ENCODE peak calls at places on chromosomes 7 and 10, in four cellular contexts. V is choroid plexus epithelial cell, C is chondrocyte, O is hepatocyte. Q is an unnamed sample.

GRCh38 chr10:97024181-97025073 is 161.3 kb downstream of the SLIT1 start:
- DNase-seq in V (peak), O (peak), C (peak), Q (no peak)

GRCh38 chr7:153320005-153320404 is 560.5 kb downstream of the ACTR3B start:
- DNase-seq in V (no peak), C (no peak), O (no peak), Q (no peak)

GRCh38 chr7:151717415-151717814 is 159.5 kb downstream of the PRKAG2 start:
- DNase-seq in O (no peak), C (no peak), V (no peak), Q (no peak)

GRCh38 chr10:87613766-87614165 is 45.9 kb upstream of the PAPSS2 start:
- DNase-seq in V (peak), O (no peak), C (no peak), Q (no peak)

GRCh38 chr7:155378959-155379871 is 78.7 kb upstream of the EN2 start:
- DNase-seq in O (no peak), C (peak), V (no peak), Q (no peak)

GRCh38 chr7:77913977-77914607 is 115.5 kb downstream of the PHTF2 start:
- DNase-seq in O (no peak), V (peak), C (no peak), Q (no peak)

GRCh38 chr7:47271749-47272148 is 310.2 kb downstream of the TNS3 start:
- DNase-seq in V (no peak), C (no peak), O (no peak), Q (no peak)

GRCh38 chr10:14263041-14263440 is 67.7 kb downstream of the FRMD4A start:
- DNase-seq in O (no peak), V (no peak), C (no peak), Q (no peak)

GRCh38 chr7:23981314-23981713 is 271.3 kb downstream of the STK31 start:
- DNase-seq in V (no peak), C (no peak), O (no peak), Q (no peak)

GRCh38 chr7:102167254-102167653 is 119.4 kb upstream of the SH2B2 start:
- DNase-seq in O (no peak), C (no peak), V (no peak), Q (no peak)

GRCh38 chr10:32646535-32646934 is 200.6 kb downstream of the CCDC7 start:
- DNase-seq in C (no peak), V (no peak), O (no peak), Q (no peak)

DNA sequence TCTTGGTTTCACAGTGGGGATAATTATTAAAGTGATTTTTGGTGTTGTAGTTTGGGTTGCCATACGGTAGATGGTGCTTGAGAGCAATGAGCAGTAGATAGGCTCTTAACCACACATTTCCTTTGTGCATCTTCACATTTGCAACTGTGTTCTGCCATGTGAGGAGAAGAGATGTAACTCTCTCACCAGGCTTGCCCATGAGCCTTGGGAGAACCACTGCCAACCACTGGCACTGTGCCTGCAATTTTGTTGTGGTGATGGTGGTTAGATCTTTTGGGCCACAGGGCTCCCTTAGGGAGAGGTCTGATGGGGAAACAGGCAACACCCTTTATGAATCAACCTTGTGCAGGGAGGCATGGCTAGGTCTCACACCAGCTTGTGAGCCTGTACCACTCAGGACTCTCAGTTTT is 204.3 kb downstream of the CCDC7 start:
- DNase-seq in O (no peak), C (no peak), V (peak), Q (no peak)
- TF ChIP-seq CTCF in O (no peak), C (no peak), V (no peak), Q (no peak)

DNA sequence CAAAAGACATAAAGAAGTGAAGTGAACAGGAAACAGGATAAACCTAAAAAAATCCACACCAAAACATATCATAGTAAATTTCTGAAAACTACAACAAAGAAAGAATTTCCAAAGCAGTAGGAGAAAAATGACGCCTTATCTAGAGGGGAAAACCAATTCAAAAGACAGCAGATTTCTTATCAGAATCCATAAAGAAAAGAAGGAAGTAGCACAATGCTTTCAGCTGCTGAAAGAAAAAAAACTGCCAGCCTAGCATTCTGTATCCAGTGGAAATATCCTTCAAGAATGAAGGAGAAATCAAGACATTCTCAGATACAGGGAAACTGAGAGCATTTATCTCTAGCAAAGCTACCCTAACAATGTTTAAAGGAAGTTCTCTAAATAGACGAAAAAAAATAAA is 37.8 kb downstream of the PDLIM1 start:
- DNase-seq in V (no peak), C (no peak), O (no peak), Q (no peak)
- TF ChIP-seq CTCF in V (no peak), C (no peak), O (no peak), Q (no peak)

GRCh38 chr10:102676916-102677315 is 32.6 kb downstream of the TRIM8 start:
- DNase-seq in C (no peak), V (no peak), O (no peak), Q (no peak)

GRCh38 chr10:102677736-102678354 is 33.6 kb downstream of the TRIM8 start:
- DNase-seq in C (no peak), V (no peak), O (no peak), Q (no peak)

GRCh38 chr10:102681696-102682095 is 32.5 kb downstream of the ARL3 start:
- DNase-seq in C (no peak), V (no peak), O (no peak), Q (no peak)

GRCh38 chr10:102675887-102676616 is 31.8 kb downstream of the TRIM8 start:
- DNase-seq in V (peak), O (peak), C (no peak), Q (no peak)

GRCh38 chr10:102678842-102679289 is 34.6 kb downstream of the TRIM8 start:
- DNase-seq in C (no peak), V (peak), O (peak), Q (peak)
- TF ChIP-seq CTCF in C (peak), V (peak), O (peak), Q (peak)

DNA sequence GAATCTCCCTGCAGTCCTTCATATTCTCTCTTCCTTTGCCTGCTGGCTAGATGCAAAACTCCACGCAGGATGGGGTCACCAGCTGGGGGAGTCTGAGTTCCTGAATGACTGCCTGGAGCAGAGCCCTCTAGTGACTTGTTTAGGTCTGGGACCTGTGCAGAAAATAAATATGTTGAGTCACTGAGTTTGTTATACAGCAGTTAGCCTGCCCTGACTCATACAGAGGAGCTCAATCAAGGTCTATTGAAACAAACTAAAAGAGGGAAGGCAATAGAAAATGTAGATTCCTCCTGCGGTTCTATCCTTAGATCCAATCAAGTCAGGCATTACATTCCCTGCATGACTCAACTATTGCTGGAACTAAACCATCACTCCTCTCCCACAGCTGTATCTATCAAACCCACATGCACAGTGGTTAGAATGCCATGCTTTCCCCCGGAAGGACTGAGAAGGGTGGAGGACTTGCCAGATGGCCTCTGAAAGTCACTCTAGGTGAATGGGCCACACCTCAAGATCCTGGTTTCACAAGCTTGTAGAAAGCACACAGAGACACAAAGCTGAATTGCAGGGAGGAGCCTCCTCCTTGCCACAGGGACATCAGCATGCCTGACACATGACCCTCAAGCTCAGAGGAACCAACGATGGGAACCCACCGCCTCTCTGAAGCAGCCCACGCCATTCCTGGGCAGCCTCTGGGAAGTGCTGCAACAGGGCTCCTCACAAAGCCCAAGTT is 73.9 kb downstream of the SH3PXD2A start:
- DNase-seq in O (peak), C (no peak), V (peak), Q (no peak)
- TF ChIP-seq CTCF in O (peak), C (peak), V (peak), Q (no peak)

DNA sequence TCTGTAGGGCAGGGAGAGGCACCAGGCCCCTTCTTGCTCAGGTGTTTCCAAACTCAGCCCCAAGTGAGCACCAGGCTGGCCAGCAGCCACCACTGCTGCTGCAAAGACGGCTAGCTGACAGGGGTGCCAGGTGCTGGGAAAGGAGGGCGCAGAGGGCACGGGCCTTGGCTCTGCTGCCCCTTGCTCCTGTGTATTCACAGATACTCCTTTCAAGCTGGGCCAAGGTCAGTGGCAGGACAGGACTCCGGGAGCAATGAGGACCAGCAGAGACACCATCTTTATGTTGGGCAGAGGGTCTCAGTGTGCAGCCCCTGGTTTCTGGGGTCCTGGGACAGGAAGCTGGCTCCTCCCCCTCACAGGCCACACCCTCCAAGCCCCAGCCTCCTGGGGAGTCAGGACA is 110.1 kb downstream of the SMURF1 start:
- DNase-seq in C (no peak), O (no peak), V (no peak), Q (no peak)
- TF ChIP-seq CTCF in C (no peak), O (no peak), V (no peak), Q (no peak)

GRCh38 chr10:133159950-133160812 is at the start of gene KNDC1:
- DNase-seq in C (peak), V (peak), O (peak), Q (peak)

GRCh38 chr10:133159611-133159949 is 439 bp upstream of the KNDC1 start:
- DNase-seq in O (no peak), C (peak), V (no peak), Q (no peak)

GRCh38 chr10:133157662-133158436 is 2.2 kb upstream of the KNDC1 start:
- DNase-seq in C (peak), V (no peak), O (no peak), Q (peak)

GRCh38 chr10:133158437-133158755 is 1.6 kb upstream of the KNDC1 start:
- DNase-seq in V (no peak), O (no peak), C (peak), Q (no peak)

GRCh38 chr10:133158756-133159610 is 1.0 kb upstream of the KNDC1 start:
- DNase-seq in O (peak), V (peak), C (peak), Q (peak)
- TF ChIP-seq CTCF in O (peak), V (no peak), C (no peak), Q (no peak)

GRCh38 chr7:54563329-54563916 is 21.2 kb downstream of the VSTM2A start:
- DNase-seq in V (no peak), C (no peak), O (no peak), Q (no peak)
- TF ChIP-seq CTCF in V (no peak), C (no peak), O (no peak), Q (no peak)

GRCh38 chr7:2321020-2321419 is 6.8 kb upstream of the SNX8 start:
- DNase-seq in O (peak), C (no peak), V (peak), Q (no peak)
- TF ChIP-seq CTCF in O (peak), C (peak), V (peak), Q (peak)